ENCODE peak calls at places on chromosome 15, in eight cellular contexts. Y is ovary; X is heart right ventricle; E is CD4-positive, alpha-beta memory T cell; A is IMR-90; B is aorta; U is activated T-helper 1 cell treated with Interleukin-2 at 50 U/mL for 16 hours; D is BJ. H is an unnamed sample.

GRCh38 chr15:77291107-77291506 is 128.8 kb downstream of the PEAK1 start:
- DNase-seq in Y (no peak), X (no peak), E (no peak), A (no peak), B (no peak), U (no peak), D (no peak), H (no peak)

GRCh38 chr15:99430881-99431401 is 134.8 kb upstream of the MEF2A start:
- DNase-seq in Y (peak; percentile 9), X (no peak), E (no peak), A (no peak), B (peak; percentile 70), U (no peak), D (no peak), H (no peak)

GRCh38 chr15:90087454-90088154 is 14.7 kb downstream of the IDH2 start:
- DNase-seq in Y (peak; percentile 70), X (no peak), E (peak; percentile 57), A (peak; percentile 36), B (no peak), U (no peak), D (no peak), H (peak; percentile 51)

GRCh38 chr15:100218411-100218810 is 123.4 kb downstream of the ADAMTS17 start:
- DNase-seq in Y (no peak), X (no peak), E (no peak), A (no peak), B (no peak), U (no peak), D (no peak), H (no peak)

GRCh38 chr15:94028809-94029208 is 202.6 kb upstream of the MCTP2 start:
- DNase-seq in Y (no peak), X (no peak), E (no peak), A (no peak), B (no peak), U (no peak), D (no peak), H (no peak)

GRCh38 chr15:48086162-48086561 is 34.6 kb upstream of the SLC24A5 start:
- DNase-seq in Y (no peak), X (no peak), E (no peak), A (no peak), B (no peak), U (no peak), D (no peak), H (peak; percentile 4)

GRCh38 chr15:96333194-96334016 is 2.9 kb downstream of the NR2F2 start:
- DNase-seq in Y (peak; percentile 60), X (no peak), E (no peak), A (no peak), B (peak; percentile 83), U (no peak), D (no peak), H (no peak)

GRCh38 chr15:25635190-25635589 is 196.4 kb upstream of the UBE3A start:
- DNase-seq in Y (no peak), X (no peak), E (no peak), A (no peak), B (no peak), U (no peak), D (no peak), H (no peak)

GRCh38 chr15:26115229-26115943 is 252.3 kb upstream of the ATP10A start:
- DNase-seq in Y (no peak), X (no peak), E (no peak), A (no peak), B (no peak), U (no peak), D (no peak), H (no peak)

H was measured in GM03348.